ENCODE peak calls at places on chromosome 11, in ten cellular contexts. F, U, H, J, K, W, Q, E, V and P are unnamed samples. For H3K4me1, the result is how much of the 10 kb centered on the place peaks cover.

GRCh38 chr11:47004595-47005033 is 68.1 kb downstream of the CSTPP1 start:
- DNase-seq in F (peak), U (peak), H (no peak), J (peak), K (no peak), W (peak), Q (peak), E (no peak), V (peak), P (peak)

GRCh38 chr11:14248577-14248976 is 110.4 kb downstream of the RRAS2 start:
- DNase-seq in F (no peak), U (no peak), H (no peak), J (no peak), K (no peak), W (no peak), Q (no peak), E (no peak), V (no peak), P (no peak)

GRCh38 chr11:102225689-102226562 is 91.4 kb upstream of the BIRC3 start:
- DNase-seq in F (no peak), U (peak), H (no peak), J (no peak), K (no peak), W (peak), Q (peak), E (no peak), V (no peak), P (no peak)

GRCh38 chr11:14617241-14618027 is 26.2 kb upstream of the PDE3B start:
- DNase-seq in F (no peak), U (no peak), H (no peak), J (no peak), K (no peak), W (no peak), Q (no peak), E (no peak), V (no peak), P (no peak)

GRCh38 chr11:98234698-98235097 is 786.1 kb upstream of the CNTN5 start:
- DNase-seq in F (no peak), U (no peak), H (no peak), J (no peak), K (no peak), W (no peak), Q (no peak), E (no peak), V (no peak), P (no peak)

GRCh38 chr11:35483131-35483800 is 42.1 kb downstream of the PAMR1 start:
- DNase-seq in F (no peak), U (peak), H (no peak), J (no peak), K (no peak), W (peak), Q (peak), E (no peak), V (no peak), P (no peak)

GRCh38 chr11:9003573-9004309 is at the start of gene NRIP3:
- DNase-seq in F (peak), U (peak), H (peak), J (peak), K (peak), W (peak), Q (peak), E (peak), V (peak), P (peak)

GRCh38 chr11:106708348-106708747 is 309.9 kb downstream of the GUCY1A2 start:
- DNase-seq in F (no peak), U (no peak), H (no peak), J (no peak), K (no peak), W (no peak), Q (no peak), E (no peak), V (no peak), P (no peak)

GRCh38 chr11:78200553-78200952 is 11.8 kb downstream of the USP35 start:
- DNase-seq in F (no peak), U (no peak), H (no peak), J (no peak), K (no peak), W (no peak), Q (no peak), E (no peak), V (no peak), P (no peak)

GRCh38 chr11:34512810-34513673 is 552 bp downstream of the ELF5 start:
- DNase-seq in F (peak), U (peak), H (peak), J (no peak), K (no peak), W (peak), Q (peak), E (peak), V (no peak), P (peak)

GRCh38 chr11:116792869-116793475 is 1.3 kb upstream of the APOA5 start:
- DNase-seq in F (no peak), U (peak), H (no peak), J (no peak), K (no peak), W (peak), Q (peak), E (no peak), V (no peak), P (no peak)

GRCh38 chr11:128517457-128518230 is 69.7 kb downstream of the ETS1 start:
- DNase-seq in F (no peak), U (peak), H (no peak), J (no peak), K (no peak), W (no peak), Q (peak), E (no peak), V (no peak), P (no peak)

GRCh38 chr11:74702383-74703007 is 28.7 kb downstream of the CHRDL2 start:
- DNase-seq in F (peak), U (peak), H (peak), J (peak), K (peak), W (peak), Q (peak), E (peak), V (peak), P (peak)

GRCh38 chr11:127056338-127056971 is 55.9 kb upstream of the KIRREL3 start:
- DNase-seq in F (no peak), U (no peak), H (no peak), J (no peak), K (no peak), W (no peak), Q (no peak), E (no peak), V (peak), P (no peak)

GRCh38 chr11:3853545-3853842 is 2.0 kb upstream of the STIM1 start:
- DNase-seq in F (no peak), U (no peak), H (no peak), J (no peak), K (no peak), W (no peak), Q (no peak), E (no peak), V (no peak), P (no peak)

GRCh38 chr11:3853935-3854659 is 1.4 kb upstream of the STIM1 start:
- DNase-seq in F (peak), U (no peak), H (no peak), J (peak), K (peak), W (no peak), Q (no peak), E (no peak), V (no peak), P (no peak)

GRCh38 chr11:3854660-3854976 is 846 bp upstream of the STIM1 start:
- DNase-seq in F (no peak), U (no peak), H (no peak), J (no peak), K (no peak), W (no peak), Q (no peak), E (no peak), V (no peak), P (no peak)

GRCh38 chr11:3855808-3856491 is 486 bp downstream of the STIM1 start:
- DNase-seq in F (peak), U (peak), H (peak), J (peak), K (no peak), W (no peak), Q (no peak), E (no peak), V (peak), P (no peak)

GRCh38 chr11:3854977-3855807 is at the start of gene STIM1:
- DNase-seq in F (peak), U (peak), H (peak), J (peak), K (peak), W (peak), Q (peak), E (peak), V (peak), P (peak)
- H3K4me1 ChIP-seq in F (half or more), U (under half), H (under half), J (half or more), K (half or more), W (under half), Q (under half), E (under half), V (under half), P (under half)

GRCh38 chr11:114092953-114093352 is 33.4 kb downstream of the ZBTB16 start:
- DNase-seq in F (no peak), U (no peak), H (no peak), J (no peak), K (no peak), W (no peak), Q (no peak), E (no peak), V (no peak), P (no peak)

GRCh38 chr11:114090225-114090624 is 30.7 kb downstream of the ZBTB16 start:
- DNase-seq in F (no peak), U (no peak), H (no peak), J (peak), K (no peak), W (no peak), Q (no peak), E (no peak), V (no peak), P (no peak)

GRCh38 chr11:114090976-114091375 is 31.5 kb downstream of the ZBTB16 start:
- DNase-seq in F (no peak), U (no peak), H (no peak), J (no peak), K (no peak), W (no peak), Q (no peak), E (no peak), V (no peak), P (no peak)

GRCh38 chr11:114092478-114092877 is 33.0 kb downstream of the ZBTB16 start:
- DNase-seq in F (no peak), U (no peak), H (no peak), J (no peak), K (no peak), W (no peak), Q (no peak), E (no peak), V (no peak), P (no peak)

DNA sequence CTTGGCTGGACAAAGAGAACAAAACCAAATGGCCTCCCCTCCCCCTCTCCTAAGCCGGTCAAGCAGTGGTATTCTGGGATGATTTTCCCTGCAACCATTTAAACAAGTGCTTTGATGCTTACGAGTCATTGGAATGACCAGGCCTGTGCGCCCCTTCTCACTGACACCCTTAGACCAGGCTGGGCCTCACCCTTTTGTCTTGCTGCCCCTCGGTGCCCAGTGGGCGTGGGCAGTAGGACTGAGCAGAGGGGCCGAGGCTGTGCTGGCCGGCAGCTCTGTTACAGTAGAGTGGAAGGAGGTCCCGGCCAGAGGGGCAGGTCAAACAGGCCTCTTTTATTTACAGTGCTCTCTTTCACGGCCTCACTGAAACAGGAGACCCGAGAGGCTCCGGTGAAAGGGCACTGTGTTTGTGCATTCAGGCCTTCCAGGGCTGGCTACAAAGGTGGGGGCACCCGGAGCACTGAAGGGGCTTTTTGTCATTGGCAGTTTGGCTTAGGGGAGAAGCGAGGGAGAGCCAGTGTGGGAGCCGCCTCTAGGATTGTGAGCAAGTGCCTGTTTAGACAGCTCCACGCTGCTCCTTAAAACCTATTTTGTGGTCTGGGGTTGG is 32.4 kb downstream of the ZBTB16 start:
- DNase-seq in F (no peak), U (no peak), H (no peak), J (peak), K (no peak), W (no peak), Q (no peak), E (no peak), V (no peak), P (no peak)
- H3K4me3 ChIP-seq in F (peak), U (no peak), H (no peak), J (peak), K (no peak), W (no peak), Q (no peak), E (no peak), V (no peak), P (no peak)

GRCh38 chr11:61827573-61828378 is at the start of gene FADS2:
- DNase-seq in F (peak), U (peak), H (peak), J (peak), K (peak), W (peak), Q (peak), E (peak), V (peak), P (peak)

GRCh38 chr11:61828379-61828628 is 204 bp downstream of the FADS2 start:
- DNase-seq in F (no peak), U (no peak), H (no peak), J (no peak), K (no peak), W (no peak), Q (no peak), E (no peak), V (no peak), P (no peak)

GRCh38 chr11:61828629-61829407 is 718 bp downstream of the FADS2 start:
- DNase-seq in F (peak), U (peak), H (peak), J (peak), K (peak), W (no peak), Q (peak), E (peak), V (no peak), P (no peak)

GRCh38 chr11:61830318-61831105 is 2.4 kb downstream of the FADS2 start:
- DNase-seq in F (no peak), U (peak), H (no peak), J (no peak), K (no peak), W (peak), Q (peak), E (no peak), V (no peak), P (no peak)

DNA sequence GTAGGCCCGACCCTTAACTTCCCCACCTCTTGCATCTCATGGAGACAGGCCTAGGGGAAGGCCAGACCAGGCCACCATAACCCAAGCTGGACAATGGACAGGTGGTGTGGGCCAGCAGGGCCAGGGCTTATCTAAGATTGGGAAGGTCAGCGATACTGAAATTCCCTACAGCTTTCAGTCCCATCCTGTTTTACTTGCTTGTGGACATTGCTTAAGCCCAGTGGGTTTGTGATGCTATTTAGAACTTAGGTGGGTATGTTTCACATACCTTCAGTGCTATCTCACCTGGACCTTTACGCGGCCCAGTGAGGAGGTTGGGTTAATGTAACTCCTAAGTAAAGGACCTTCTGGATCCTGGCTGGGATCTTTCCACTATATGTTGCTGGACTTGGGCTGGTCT is 1.7 kb downstream of the FADS2 start:
- DNase-seq in F (no peak), U (no peak), H (no peak), J (no peak), K (no peak), W (no peak), Q (no peak), E (no peak), V (no peak), P (no peak)
- H3K4me1 ChIP-seq in F (half or more), U (under half), H (half or more), J (under half), K (under half), W (under half), Q (under half), E (under half), V (under half), P (under half)

DNA sequence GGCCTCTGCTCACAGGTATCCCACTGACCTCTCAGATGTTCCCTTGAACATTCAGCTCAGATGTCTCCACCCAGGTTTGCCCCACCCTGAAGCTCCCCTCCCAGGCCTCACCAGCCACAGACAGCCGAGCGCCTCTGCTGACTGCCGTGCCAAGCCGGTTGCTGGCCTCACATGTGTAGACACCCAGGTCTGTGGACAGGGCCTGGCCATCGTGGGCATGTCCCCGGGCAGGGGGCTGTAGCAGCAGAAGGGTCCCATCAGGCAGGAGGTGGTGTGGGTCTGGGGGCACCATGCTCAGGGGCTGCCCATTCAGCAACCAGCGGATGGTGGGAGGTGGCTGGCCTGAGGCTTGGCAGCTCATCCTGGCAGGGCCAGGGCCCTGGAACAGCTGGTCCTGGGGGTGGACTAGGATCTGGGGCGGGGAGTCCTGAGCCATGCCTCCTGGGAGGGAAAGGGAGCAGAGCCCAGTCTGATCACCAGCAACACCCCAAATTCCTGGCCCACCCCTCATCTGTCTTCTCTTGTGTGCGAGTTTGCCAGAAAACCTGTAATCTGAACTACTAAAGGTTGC is 759 bp downstream of the ROBO4 start:
- DNase-seq in F (no peak), U (no peak), H (no peak), J (peak), K (no peak), W (no peak), Q (no peak), E (no peak), V (no peak), P (no peak)
- H3K4me3 ChIP-seq in F (peak), U (no peak), H (no peak), J (peak), K (no peak), W (no peak), Q (no peak), E (no peak), V (peak), P (no peak)

DNA sequence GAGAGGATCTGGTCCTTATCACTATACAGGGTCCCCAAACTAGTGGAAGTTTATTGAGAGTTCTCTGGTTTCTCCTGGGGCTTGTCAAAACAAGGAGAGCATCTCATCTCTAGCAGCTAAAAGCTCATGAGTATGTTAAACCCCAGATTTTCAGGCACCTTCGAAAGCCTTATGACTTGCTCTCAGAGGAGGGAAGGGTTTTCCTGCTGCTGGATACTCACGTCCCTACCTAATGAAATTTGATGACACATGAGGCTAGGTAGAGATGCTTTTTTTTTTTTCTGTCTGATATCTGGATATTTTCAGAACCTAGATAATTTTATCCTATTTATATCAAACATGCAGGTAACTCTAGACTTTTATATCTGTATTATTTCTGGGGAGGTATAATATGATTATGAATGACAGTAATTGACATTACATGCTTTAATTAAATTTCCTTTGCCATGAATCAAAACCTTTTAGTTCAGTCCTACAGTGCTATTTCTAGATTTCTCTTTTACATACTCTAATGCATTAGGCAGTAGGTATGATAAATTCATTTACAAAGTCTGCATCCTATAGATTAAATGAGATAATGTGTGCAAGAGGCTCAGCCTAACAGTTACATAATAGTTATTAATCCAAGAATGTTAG is 73.9 kb downstream of the PARVA start:
- DNase-seq in F (no peak), U (no peak), H (no peak), J (no peak), K (no peak), W (no peak), Q (no peak), E (no peak), V (no peak), P (no peak)
- H3K4me1 ChIP-seq in F (half or more), U (under half), H (under half), J (under half), K (under half), W (under half), Q (under half), E (under half), V (under half), P (under half)

DNA sequence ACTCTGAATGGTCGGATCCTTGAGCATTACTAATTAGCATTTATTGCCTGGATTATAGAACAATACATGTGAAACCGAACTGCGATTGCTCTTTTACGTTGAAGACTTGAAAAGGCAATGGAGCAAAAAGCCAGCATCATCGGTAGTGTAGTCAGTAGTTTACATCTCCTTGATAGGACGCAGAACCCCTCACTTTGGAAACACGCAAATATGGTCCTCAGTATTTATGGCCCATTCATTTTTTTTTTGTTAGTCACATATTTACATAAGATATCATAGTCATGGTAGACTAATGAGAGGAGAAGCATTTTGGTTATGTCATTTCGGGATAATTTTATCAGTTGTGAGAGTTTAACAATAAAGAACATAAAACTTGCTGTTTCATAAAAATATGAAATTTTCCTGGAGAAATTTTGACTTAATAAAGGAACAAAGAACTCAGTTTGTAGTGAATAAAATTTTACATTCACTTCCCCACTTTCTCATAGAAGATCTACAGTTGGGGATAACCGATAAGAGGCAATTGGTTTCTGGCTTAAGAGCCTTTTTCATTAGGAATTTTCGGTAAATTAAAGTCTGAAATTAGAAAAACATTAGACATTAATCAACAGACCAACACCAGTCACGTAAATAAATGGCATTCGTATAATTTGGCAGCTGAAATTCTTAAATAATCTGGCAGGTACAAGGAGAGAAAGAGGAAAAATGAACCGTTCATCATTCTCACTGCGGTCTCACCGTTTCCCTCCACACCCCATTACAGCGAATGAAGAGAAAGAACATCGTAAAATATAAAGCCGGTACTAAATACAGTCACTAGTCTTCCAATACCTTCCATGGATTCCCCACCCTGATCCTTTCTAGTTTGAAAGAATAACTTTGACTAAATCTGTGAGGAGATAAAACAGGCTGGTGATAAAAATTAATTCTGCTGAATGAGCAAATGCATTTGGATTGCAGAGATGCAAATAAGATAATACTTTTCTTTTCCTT is 19.8 kb downstream of the BLID start:
- DNase-seq in F (no peak), U (peak), H (no peak), J (no peak), K (no peak), W (peak), Q (peak), E (no peak), V (no peak), P (no peak)
- H3K4me3 ChIP-seq in F (peak), U (peak), H (no peak), J (peak), K (no peak), W (peak), Q (peak), E (no peak), V (no peak), P (no peak)